ENCODE peak calls at places on chromosome 11, in four cellular contexts. B is GM23338, U is neural progenitor cell, F is PC-9. L is an unnamed sample. For H4K20me1, the result is how much of the 10 kb centered on the place peaks cover.

GRCh38 chr11:251550-251949 is 14.8 kb downstream of the PSMD13 start:
- DNase-seq in B (no peak), U (no peak), F (no peak), L (no peak)

GRCh38 chr11:58965246-58965985 is 26.1 kb downstream of the GLYATL1 start:
- DNase-seq in B (no peak), U (no peak), F (no peak), L (no peak)

GRCh38 chr11:88484873-88485621 is 147.5 kb upstream of the CTSC start:
- DNase-seq in B (peak), U (peak), F (peak), L (peak)

GRCh38 chr11:119700536-119701346 is 28.3 kb downstream of the NECTIN1 start:
- DNase-seq in B (no peak), U (no peak), F (peak), L (no peak)

GRCh38 chr11:47104337-47104950 is 72.2 kb downstream of the ARFGAP2 start:
- DNase-seq in B (peak), U (peak), F (peak), L (no peak)

GRCh38 chr11:24453129-24453723 is 43.6 kb upstream of the LUZP2 start:
- DNase-seq in B (no peak), U (no peak), F (no peak), L (no peak)

GRCh38 chr11:94938399-94939055 is 34.8 kb downstream of the CWC15 start:
- DNase-seq in B (no peak), U (no peak), F (no peak), L (no peak)

GRCh38 chr11:45083544-45084087 is 62.8 kb upstream of the PRDM11 start:
- DNase-seq in B (peak), U (peak), F (no peak), L (peak)

GRCh38 chr11:130583866-130584265 is 135.4 kb downstream of the ADAMTS15 start:
- DNase-seq in B (no peak), U (peak), F (no peak), L (no peak)

GRCh38 chr11:2789331-2789730 is 89.5 kb upstream of the KCNQ1OT1 start:
- DNase-seq in B (no peak), U (no peak), F (no peak), L (no peak)

GRCh38 chr11:130804306-130805077 is 111.8 kb downstream of the SNX19 start:
- DNase-seq in B (no peak), U (no peak), F (no peak), L (no peak)

GRCh38 chr11:19345848-19346681 is 105.3 kb upstream of the E2F8 start:
- DNase-seq in B (peak), U (peak), F (no peak), L (peak)

GRCh38 chr11:70826541-70826943 is 425.8 kb downstream of the SHANK2 start:
- DNase-seq in B (peak), U (peak), F (no peak), L (peak)

GRCh38 chr11:33956611-33957010 is 64.7 kb upstream of the LMO2 start:
- DNase-seq in B (no peak), U (no peak), F (no peak), L (no peak)

GRCh38 chr11:5618807-5619206 is 6.0 kb upstream of the TRIM34 start:
- DNase-seq in B (no peak), U (no peak), F (peak), L (peak)

GRCh38 chr11:17544181-17544622 is at the start of gene USH1C:
- DNase-seq in B (peak), U (peak), F (no peak), L (peak)

GRCh38 chr11:102111011-102111786 is 952 bp downstream of the YAP1 start:
- DNase-seq in B (peak), U (peak), F (peak), L (peak)

GRCh38 chr11:112367453-112367852 is 106.8 kb upstream of the PLET1 start:
- DNase-seq in B (no peak), U (no peak), F (no peak), L (no peak)

GRCh38 chr11:27698872-27699241 is 1.4 kb downstream of the BDNF start:
- DNase-seq in B (peak), U (peak), F (peak), L (peak)

GRCh38 chr11:27696112-27696511 is 4.1 kb downstream of the BDNF start:
- DNase-seq in B (no peak), U (no peak), F (no peak), L (no peak)

GRCh38 chr11:27697679-27698275 is 2.5 kb downstream of the BDNF start:
- DNase-seq in B (peak), U (no peak), F (no peak), L (no peak)

GRCh38 chr11:27694992-27695391 is 5.3 kb downstream of the BDNF start:
- DNase-seq in B (peak), U (peak), F (no peak), L (peak)

GRCh38 chr11:27696961-27697360 is 3.3 kb downstream of the BDNF start:
- DNase-seq in B (no peak), U (no peak), F (no peak), L (no peak)
- TF ChIP-seq EZH2 in B (no peak), U (no peak), F (no peak), L (no peak)

DNA sequence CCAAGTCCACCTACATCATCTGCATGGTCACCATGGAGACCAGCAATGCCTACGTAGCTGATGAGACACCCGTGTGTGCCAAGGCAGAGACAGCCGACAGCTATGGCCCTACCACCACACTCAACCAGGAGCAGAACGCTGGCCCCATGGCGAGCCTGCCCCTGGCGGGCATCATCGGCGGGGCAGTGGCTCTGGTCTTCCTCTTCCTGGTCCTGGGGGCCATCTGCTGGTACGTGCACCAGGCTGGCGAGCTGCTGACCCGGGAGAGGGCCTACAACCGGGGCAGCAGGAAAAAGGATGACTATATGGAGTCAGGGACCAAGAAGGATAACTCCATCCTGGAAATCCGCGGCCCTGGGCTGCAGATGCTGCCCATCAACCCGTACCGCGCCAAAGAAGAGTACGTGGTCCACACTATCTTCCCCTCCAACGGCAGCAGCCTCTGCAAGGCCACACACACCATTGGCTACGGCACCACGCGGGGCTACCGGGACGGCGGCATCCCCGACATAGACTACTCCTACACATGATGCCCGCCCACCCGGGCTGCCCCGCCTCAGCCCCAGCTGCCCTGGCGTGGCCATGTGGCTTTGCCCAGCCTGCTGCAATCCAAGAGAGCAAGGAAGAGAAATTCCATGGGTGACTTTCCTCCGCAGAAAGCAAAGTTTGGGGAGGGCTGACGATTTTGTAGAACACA is 48.0 kb downstream of the MACROD1 start:
- DNase-seq in B (no peak), U (no peak), F (no peak), L (no peak)
- H4K20me1 ChIP-seq in B (under half), U (under half), F (under half), L (under half)

GRCh38 chr11:7686761-7687160 is 13.5 kb upstream of the CYB5R2 start:
- DNase-seq in B (no peak), U (no peak), F (no peak), L (no peak)

GRCh38 chr11:7687386-7687785 is 14.1 kb upstream of the CYB5R2 start:
- DNase-seq in B (no peak), U (no peak), F (no peak), L (no peak)

GRCh38 chr11:7689239-7689638 is 15.9 kb upstream of the CYB5R2 start:
- DNase-seq in B (no peak), U (no peak), F (no peak), L (no peak)

GRCh38 chr11:7688238-7688826 is 15.0 kb upstream of the CYB5R2 start:
- DNase-seq in B (peak), U (peak), F (no peak), L (peak)

DNA sequence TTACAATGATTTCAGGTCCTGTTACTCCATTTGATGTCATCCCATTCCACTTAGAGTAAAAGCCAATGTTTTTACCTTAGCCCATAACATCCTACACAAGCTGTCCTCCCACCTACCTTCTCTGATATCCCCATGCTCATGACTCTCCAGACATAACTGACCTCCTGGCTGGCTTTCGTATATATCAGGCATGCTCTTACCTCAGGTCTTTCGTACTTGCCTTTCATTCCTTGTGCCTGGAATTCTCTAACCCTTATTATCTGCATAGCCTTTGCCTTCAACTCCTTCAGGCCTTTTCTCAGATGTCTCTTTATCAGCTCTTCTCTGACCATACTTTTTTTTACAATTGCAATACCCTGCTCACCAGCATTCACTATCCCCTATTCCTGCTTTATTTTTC is 10.3 kb upstream of the CYB5R2 start:
- DNase-seq in B (no peak), U (no peak), F (no peak), L (no peak)
- H2AFZ ChIP-seq in B (no peak), U (no peak), F (no peak), L (no peak)

DNA sequence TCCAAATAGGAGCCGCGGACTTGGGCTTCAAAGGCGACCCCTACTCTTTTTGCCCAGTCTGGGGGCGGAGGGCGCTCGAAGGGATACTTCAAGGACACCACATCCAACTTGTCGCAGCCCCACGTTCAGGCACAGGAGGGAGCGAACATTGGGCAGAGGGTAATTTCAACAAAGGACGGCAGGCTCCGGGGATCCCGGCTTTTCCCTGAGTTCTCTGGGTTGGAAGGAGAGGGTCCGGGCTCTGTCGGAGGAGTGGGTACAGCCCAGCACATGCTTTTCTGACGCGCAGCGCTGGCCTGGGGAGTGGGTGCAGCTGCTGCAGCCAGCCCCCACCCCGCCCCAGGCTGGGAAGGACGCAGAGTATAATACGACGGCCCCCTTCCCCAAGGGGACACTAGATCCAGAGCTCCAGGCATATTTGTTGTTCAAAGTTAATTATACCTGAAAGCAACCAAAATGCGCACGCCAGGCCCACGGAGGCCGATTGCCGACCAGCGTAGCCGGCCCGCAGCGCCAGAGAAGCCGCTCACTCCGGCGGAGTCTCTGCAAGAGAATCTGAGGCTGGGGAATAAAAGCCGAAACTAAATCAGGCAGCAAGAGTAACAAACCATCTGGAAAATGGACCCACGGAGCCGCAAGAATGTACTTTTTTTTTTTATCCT is 13.8 kb upstream of the PAX6 start:
- DNase-seq in B (peak), U (peak), F (no peak), L (no peak)
- TF ChIP-seq EZH2 in B (peak), U (no peak), F (no peak), L (no peak)

GRCh38 chr11:57700425-57700824 is 11.6 kb downstream of the MED19 start:
- DNase-seq in B (peak), U (peak), F (no peak), L (no peak)
- H4K20me1 ChIP-seq in B (under half), U (under half), F (under half), L (under half)

DNA sequence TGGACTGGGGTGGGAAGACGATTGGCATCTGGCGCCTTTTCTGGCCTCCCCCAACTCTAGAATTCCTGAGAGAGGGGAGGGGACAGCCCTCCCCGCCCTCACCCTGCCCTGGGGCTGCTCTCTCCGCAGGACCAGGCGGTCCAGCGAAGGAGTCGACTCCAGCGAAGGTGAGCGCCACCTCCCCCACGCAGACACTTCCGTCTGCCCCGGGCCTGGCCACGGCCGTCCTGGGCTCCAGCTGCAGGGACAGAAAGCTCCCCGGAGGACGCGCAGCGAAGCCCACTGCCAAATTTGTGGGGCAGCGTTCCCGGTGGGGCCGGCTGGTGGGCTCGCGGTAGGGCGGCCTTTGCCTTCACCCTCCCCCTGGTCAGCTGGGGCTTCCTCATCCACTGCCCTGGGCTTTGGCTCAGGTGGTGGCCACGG is 670 bp downstream of the SSH3 start:
- DNase-seq in B (peak), U (no peak), F (peak), L (peak)
- H2AFZ ChIP-seq in B (peak), U (peak), F (peak), L (peak)

GRCh38 chr11:43579919-43580276 is 100.6 kb upstream of the HSD17B12 start:
- DNase-seq in B (peak), U (peak), F (no peak), L (no peak)
- TF ChIP-seq EZH2 in B (peak), U (no peak), F (no peak), L (no peak)

GRCh38 chr11:134229131-134229790 is 4.8 kb downstream of the VPS26B start:
- DNase-seq in B (no peak), U (no peak), F (no peak), L (no peak)

GRCh38 chr11:134235399-134235798 is 10.9 kb downstream of the VPS26B start:
- DNase-seq in B (no peak), U (no peak), F (no peak), L (no peak)

GRCh38 chr11:134230339-134230738 is 5.9 kb downstream of the VPS26B start:
- DNase-seq in B (no peak), U (no peak), F (no peak), L (no peak)

GRCh38 chr11:134233729-134234179 is 9.3 kb downstream of the VPS26B start:
- DNase-seq in B (no peak), U (no peak), F (no peak), L (no peak)

DNA sequence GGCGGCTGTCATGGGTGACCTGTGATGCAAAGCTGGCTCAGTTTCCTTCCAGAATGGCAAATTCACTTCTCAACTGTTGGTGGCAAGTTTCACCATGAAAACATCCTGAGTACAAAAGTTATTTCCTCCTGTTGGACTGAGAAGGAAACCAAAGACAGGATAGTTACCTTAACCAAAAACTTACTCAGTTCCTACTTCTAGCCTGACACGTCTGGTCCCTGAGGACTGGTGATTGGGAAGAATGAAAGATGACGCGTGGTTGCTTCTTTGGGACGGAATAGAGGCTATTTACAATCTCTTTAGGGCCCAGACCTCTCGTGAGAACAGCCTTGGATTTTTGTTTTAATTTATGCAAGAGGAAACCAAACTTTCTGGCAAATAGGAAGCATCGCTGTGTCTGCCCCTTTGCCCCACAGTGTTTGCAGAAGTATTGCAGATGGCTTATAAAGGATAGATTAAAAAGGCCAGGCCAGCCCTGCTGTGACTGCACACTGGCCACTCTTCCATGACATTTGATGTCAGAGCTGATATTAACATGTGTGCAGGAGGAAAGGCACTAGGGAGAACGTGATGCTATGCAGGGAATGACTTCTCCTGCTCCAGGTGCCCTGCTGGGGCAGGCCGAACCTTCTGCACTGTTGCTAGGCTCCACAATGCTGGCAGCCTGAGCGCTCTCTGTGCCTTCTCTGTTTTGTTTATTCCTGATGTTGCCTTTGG is 7.6 kb downstream of the VPS26B start:
- DNase-seq in B (no peak), U (no peak), F (no peak), L (no peak)
- H4K20me1 ChIP-seq in B (under half), U (under half), F (under half), L (under half)

L was measured in hepatocyte.